ENCODE peak calls at places on chromosomes 13 and 19, in ten cellular contexts. One of them, this sample, is unnamed.
A peak's percentile ranks its signal among the peaks of the same experiment; 100 is the strongest.

GRCh38 chr13:49597043-49597669 is 11.8 kb upstream of the RCBTB1 start:
- DNase-seq in cardiac muscle cell: no peak
- DNase-seq in astrocyte: no peak
- DNase-seq in heart right ventricle: no peak
- DNase-seq in Panc1: no peak
- DNase-seq in prostate gland: no peak
- DNase-seq in hepatocyte: no peak
- DNase-seq in ovary: no peak
- DNase-seq in CD8-positive, alpha-beta T cell: no peak
- DNase-seq in IMR-90: no peak
- DNase-seq in this sample: no peak

GRCh38 chr19:11223208-11223607 is 16.2 kb upstream of the ANGPTL8 start:
- DNase-seq in cardiac muscle cell: no peak
- DNase-seq in astrocyte: no peak
- DNase-seq in heart right ventricle: no peak
- DNase-seq in Panc1: no peak
- DNase-seq in prostate gland: no peak
- DNase-seq in hepatocyte: no peak
- DNase-seq in ovary: no peak
- DNase-seq in CD8-positive, alpha-beta T cell: no peak
- DNase-seq in IMR-90: no peak
- DNase-seq in this sample: no peak

GRCh38 chr13:44104969-44105368 is 225.3 kb downstream of the LACC1 start:
- DNase-seq in cardiac muscle cell: peak; percentile 93
- DNase-seq in astrocyte: no peak
- DNase-seq in heart right ventricle: no peak
- DNase-seq in Panc1: no peak
- DNase-seq in prostate gland: no peak
- DNase-seq in hepatocyte: peak; percentile 42
- DNase-seq in ovary: no peak
- DNase-seq in CD8-positive, alpha-beta T cell: no peak
- DNase-seq in IMR-90: no peak
- DNase-seq in this sample: no peak

GRCh38 chr19:16180611-16181010 is 4.6 kb upstream of the FAM32A start:
- DNase-seq in cardiac muscle cell: no peak
- DNase-seq in astrocyte: peak; percentile 80
- DNase-seq in heart right ventricle: no peak
- DNase-seq in Panc1: no peak
- DNase-seq in prostate gland: no peak
- DNase-seq in hepatocyte: peak; percentile 58
- DNase-seq in ovary: no peak
- DNase-seq in CD8-positive, alpha-beta T cell: no peak
- DNase-seq in IMR-90: peak; percentile 86
- DNase-seq in this sample: peak; percentile 58

GRCh38 chr13:86591862-86592261 is 792.6 kb upstream of the SLITRK6 start:
- DNase-seq in cardiac muscle cell: no peak
- DNase-seq in astrocyte: no peak
- DNase-seq in heart right ventricle: no peak
- DNase-seq in Panc1: no peak
- DNase-seq in prostate gland: no peak
- DNase-seq in hepatocyte: no peak
- DNase-seq in ovary: no peak
- DNase-seq in CD8-positive, alpha-beta T cell: no peak
- DNase-seq in IMR-90: peak; percentile 17
- DNase-seq in this sample: no peak

GRCh38 chr19:51024924-51025323 is 1.5 kb downstream of the KLK11 start:
- DNase-seq in cardiac muscle cell: no peak
- DNase-seq in astrocyte: no peak
- DNase-seq in heart right ventricle: no peak
- DNase-seq in Panc1: no peak
- DNase-seq in prostate gland: no peak
- DNase-seq in hepatocyte: no peak
- DNase-seq in ovary: no peak
- DNase-seq in CD8-positive, alpha-beta T cell: no peak
- DNase-seq in IMR-90: no peak
- DNase-seq in this sample: no peak

GRCh38 chr13:30241537-30241936 is 65.8 kb downstream of the KATNAL1 start:
- DNase-seq in cardiac muscle cell: no peak
- DNase-seq in astrocyte: no peak
- DNase-seq in heart right ventricle: no peak
- DNase-seq in Panc1: no peak
- DNase-seq in prostate gland: no peak
- DNase-seq in hepatocyte: no peak
- DNase-seq in ovary: no peak
- DNase-seq in CD8-positive, alpha-beta T cell: no peak
- DNase-seq in IMR-90: no peak
- DNase-seq in this sample: no peak

GRCh38 chr19:48284891-48285290 is 15.0 kb downstream of the ZNF114 start:
- DNase-seq in cardiac muscle cell: peak; percentile 56
- DNase-seq in astrocyte: peak; percentile 30
- DNase-seq in heart right ventricle: no peak
- DNase-seq in Panc1: no peak
- DNase-seq in prostate gland: no peak
- DNase-seq in hepatocyte: no peak
- DNase-seq in ovary: no peak
- DNase-seq in CD8-positive, alpha-beta T cell: no peak
- DNase-seq in IMR-90: peak; percentile 82
- DNase-seq in this sample: peak; percentile 66

GRCh38 chr13:29969286-29969685 is 118.9 kb upstream of the UBL3 start:
- DNase-seq in cardiac muscle cell: no peak
- DNase-seq in astrocyte: peak; percentile 99
- DNase-seq in heart right ventricle: no peak
- DNase-seq in Panc1: no peak
- DNase-seq in prostate gland: no peak
- DNase-seq in hepatocyte: no peak
- DNase-seq in ovary: no peak
- DNase-seq in CD8-positive, alpha-beta T cell: no peak
- DNase-seq in IMR-90: peak; percentile 92
- DNase-seq in this sample: no peak

GRCh38 chr13:111213964-111214726 is 99.0 kb downstream of the ARHGEF7 start:
- DNase-seq in cardiac muscle cell: peak; percentile 28
- DNase-seq in astrocyte: no peak
- DNase-seq in heart right ventricle: no peak
- DNase-seq in Panc1: no peak
- DNase-seq in prostate gland: no peak
- DNase-seq in hepatocyte: no peak
- DNase-seq in ovary: no peak
- DNase-seq in CD8-positive, alpha-beta T cell: no peak
- DNase-seq in IMR-90: no peak
- DNase-seq in this sample: no peak

GRCh38 chr13:111215081-111216047 is 100.3 kb downstream of the ARHGEF7 start:
- DNase-seq in cardiac muscle cell: no peak
- DNase-seq in astrocyte: no peak
- DNase-seq in heart right ventricle: no peak
- DNase-seq in Panc1: no peak
- DNase-seq in prostate gland: no peak
- DNase-seq in hepatocyte: no peak
- DNase-seq in ovary: no peak
- DNase-seq in CD8-positive, alpha-beta T cell: no peak
- DNase-seq in IMR-90: no peak
- DNase-seq in this sample: no peak

GRCh38 chr13:111219306-111219705 is 101.1 kb upstream of the TEX29 start:
- DNase-seq in cardiac muscle cell: no peak
- DNase-seq in astrocyte: peak; percentile 87
- DNase-seq in heart right ventricle: no peak
- DNase-seq in Panc1: no peak
- DNase-seq in prostate gland: no peak
- DNase-seq in hepatocyte: no peak
- DNase-seq in ovary: no peak
- DNase-seq in CD8-positive, alpha-beta T cell: no peak
- DNase-seq in IMR-90: peak; percentile 88
- DNase-seq in this sample: peak; percentile 83

GRCh38 chr13:111217661-111218060 is 102.6 kb downstream of the ARHGEF7 start:
- DNase-seq in cardiac muscle cell: no peak
- DNase-seq in astrocyte: no peak
- DNase-seq in heart right ventricle: no peak
- DNase-seq in Panc1: no peak
- DNase-seq in prostate gland: no peak
- DNase-seq in hepatocyte: no peak
- DNase-seq in ovary: peak; percentile 78
- DNase-seq in CD8-positive, alpha-beta T cell: no peak
- DNase-seq in IMR-90: no peak
- DNase-seq in this sample: no peak

DNA sequence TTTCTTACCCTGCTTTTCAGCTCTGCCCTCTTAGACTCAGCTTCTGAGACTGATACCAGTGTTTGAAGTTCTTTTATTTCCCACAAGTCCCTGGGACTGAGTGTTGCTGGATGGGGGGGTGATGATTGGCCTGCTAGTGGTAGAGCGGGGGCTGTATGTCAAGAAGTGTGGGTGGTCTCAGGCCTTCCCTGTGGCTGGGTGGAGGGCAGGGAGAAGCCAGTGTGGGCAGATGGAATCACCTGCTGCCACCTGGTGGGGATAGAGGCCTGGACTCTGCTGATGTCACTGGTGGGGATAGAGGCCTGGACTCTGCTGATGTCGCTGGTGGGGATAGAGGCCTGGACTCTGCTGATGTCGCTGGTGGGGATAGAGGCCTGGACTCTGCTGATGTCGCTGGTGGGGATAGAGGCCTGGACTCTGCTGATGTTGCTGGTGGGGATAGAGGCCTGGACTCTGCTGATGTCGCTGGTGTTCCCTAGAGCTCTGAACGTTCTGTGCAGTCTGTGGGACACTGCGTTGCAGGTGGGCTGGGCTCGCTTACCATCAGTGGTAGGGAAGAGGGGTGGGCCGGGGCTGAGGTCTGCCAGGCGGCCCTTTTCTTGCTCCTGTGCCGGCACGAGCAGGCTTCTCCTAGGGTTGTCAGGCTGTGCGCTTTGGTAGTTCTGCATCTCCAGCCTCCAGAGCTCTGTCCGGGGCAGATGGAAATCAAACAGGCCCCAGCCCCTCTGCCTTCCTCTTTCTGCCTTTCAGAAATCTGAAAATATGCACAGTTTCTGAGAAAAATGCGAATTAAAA is 101.3 kb downstream of the ARHGEF7 start:
- DNase-seq in cardiac muscle cell: peak; percentile 72
- DNase-seq in astrocyte: no peak
- DNase-seq in heart right ventricle: no peak
- DNase-seq in Panc1: no peak
- DNase-seq in prostate gland: no peak
- DNase-seq in hepatocyte: peak; percentile 60
- DNase-seq in ovary: peak; percentile 65
- DNase-seq in CD8-positive, alpha-beta T cell: peak; percentile 23
- DNase-seq in IMR-90: peak; percentile 27
- DNase-seq in this sample: no peak
- TF ChIP-seq CTCF in cardiac muscle cell: peak; percentile 48
- TF ChIP-seq CTCF in astrocyte: peak; percentile 31
- TF ChIP-seq CTCF in heart right ventricle: peak; percentile 62
- TF ChIP-seq CTCF in Panc1: peak; percentile 37
- TF ChIP-seq CTCF in prostate gland: peak; percentile 45
- TF ChIP-seq CTCF in hepatocyte: peak; percentile 55
- TF ChIP-seq CTCF in ovary: peak; percentile 6
- TF ChIP-seq CTCF in CD8-positive, alpha-beta T cell: peak; percentile 39
- TF ChIP-seq CTCF in IMR-90: peak; percentile 47
- TF ChIP-seq CTCF in this sample: peak; percentile 71

GRCh38 chr13:74681891-74682290 is 547.7 kb upstream of the KLF12 start:
- DNase-seq in cardiac muscle cell: no peak
- DNase-seq in astrocyte: no peak
- DNase-seq in heart right ventricle: no peak
- DNase-seq in Panc1: no peak
- DNase-seq in prostate gland: no peak
- DNase-seq in hepatocyte: no peak
- DNase-seq in ovary: no peak
- DNase-seq in CD8-positive, alpha-beta T cell: no peak
- DNase-seq in IMR-90: no peak
- DNase-seq in this sample: no peak
- H3K27me3 ChIP-seq in cardiac muscle cell: no peaks in the 10 kb centered on the region
- H3K27me3 ChIP-seq in astrocyte: no peaks in the 10 kb centered on the region
- H3K27me3 ChIP-seq in heart right ventricle: no peaks in the 10 kb centered on the region
- H3K27me3 ChIP-seq in Panc1: no peaks in the 10 kb centered on the region
- H3K27me3 ChIP-seq in prostate gland: no peaks in the 10 kb centered on the region
- H3K27me3 ChIP-seq in hepatocyte: no peaks in the 10 kb centered on the region
- H3K27me3 ChIP-seq in ovary: no peaks in the 10 kb centered on the region
- H3K27me3 ChIP-seq in CD8-positive, alpha-beta T cell: no peaks in the 10 kb centered on the region
- H3K27me3 ChIP-seq in IMR-90: no peaks in the 10 kb centered on the region
- H3K27me3 ChIP-seq in this sample: no peaks in the 10 kb centered on the region

DNA sequence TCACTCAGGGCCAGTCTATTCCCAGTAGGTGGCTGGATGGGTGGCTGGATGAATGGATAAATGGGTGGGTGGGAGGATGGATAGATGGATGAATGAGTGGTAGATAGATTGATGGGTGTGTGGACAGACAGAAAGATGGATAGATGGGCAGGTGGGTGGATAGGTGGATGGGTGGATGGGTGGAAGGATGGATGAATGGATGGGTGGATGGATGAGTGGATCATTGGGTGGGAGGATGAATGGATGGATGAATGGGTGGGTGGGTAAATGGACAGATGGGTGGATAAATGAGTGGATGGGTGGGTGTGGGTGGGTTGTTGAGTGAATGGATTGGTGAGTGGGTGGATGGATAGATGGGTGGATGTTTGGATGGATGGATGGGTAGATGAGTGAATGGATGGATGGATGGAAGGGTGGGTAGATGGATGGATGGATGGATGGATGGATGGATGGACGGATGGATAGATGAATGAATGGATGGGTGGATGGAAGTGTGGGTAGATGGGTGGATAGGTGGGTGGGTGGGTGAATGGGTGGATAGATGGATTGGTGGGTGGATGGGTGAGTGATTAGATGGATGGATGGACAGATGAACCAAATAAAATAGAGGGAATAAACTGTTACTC is 27.1 kb upstream of the CCNE1 start:
- DNase-seq in cardiac muscle cell: no peak
- DNase-seq in astrocyte: no peak
- DNase-seq in heart right ventricle: no peak
- DNase-seq in Panc1: no peak
- DNase-seq in prostate gland: no peak
- DNase-seq in hepatocyte: no peak
- DNase-seq in ovary: no peak
- DNase-seq in CD8-positive, alpha-beta T cell: no peak
- DNase-seq in IMR-90: no peak
- DNase-seq in this sample: no peak
- H3K27ac ChIP-seq in cardiac muscle cell: no peak overlapping the region
- H3K27ac ChIP-seq in astrocyte: no peak overlapping the region
- H3K27ac ChIP-seq in heart right ventricle: no peak overlapping the region
- H3K27ac ChIP-seq in Panc1: no peak overlapping the region
- H3K27ac ChIP-seq in prostate gland: no peak overlapping the region
- H3K27ac ChIP-seq in hepatocyte: no peak overlapping the region
- H3K27ac ChIP-seq in ovary: no peak overlapping the region
- H3K27ac ChIP-seq in CD8-positive, alpha-beta T cell: no peak overlapping the region
- H3K27ac ChIP-seq in IMR-90: no peak overlapping the region
- H3K27ac ChIP-seq in this sample: no peak overlapping the region

DNA sequence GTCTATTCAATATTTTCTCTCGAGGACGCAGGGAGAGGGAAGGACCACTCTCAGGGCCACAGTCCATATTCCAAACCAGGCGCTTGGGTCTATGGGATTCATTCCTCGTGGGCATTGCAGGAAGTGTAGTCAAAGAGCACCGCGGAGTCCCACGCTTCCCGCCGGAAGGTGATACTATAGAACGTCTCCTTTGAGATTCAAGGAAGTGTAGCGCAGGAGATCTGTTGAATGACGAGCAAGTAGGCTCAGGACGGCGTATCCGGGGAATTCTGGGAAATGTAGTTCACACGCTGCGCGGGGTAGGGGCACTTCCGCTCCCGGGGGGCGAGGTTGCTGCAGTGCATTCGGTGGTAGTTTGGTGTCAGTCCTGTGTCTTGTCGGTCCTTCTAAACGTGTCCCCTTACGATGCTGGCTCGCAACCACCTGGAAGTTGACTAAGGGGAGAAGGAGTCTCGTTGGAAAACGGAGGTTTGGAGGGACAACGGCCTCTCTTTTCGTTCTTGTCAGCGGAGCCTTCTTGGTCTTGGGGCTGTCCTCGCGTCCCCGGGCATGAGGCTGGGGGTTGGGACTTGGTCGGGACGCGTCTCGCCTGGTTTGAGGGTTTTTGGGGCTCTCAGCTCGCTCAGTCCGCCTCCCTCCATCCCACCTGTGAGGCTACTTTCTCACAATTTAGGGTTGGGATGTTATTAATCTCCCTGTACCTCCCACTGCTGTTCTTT is at the start of gene ZNF284:
- DNase-seq in cardiac muscle cell: peak; percentile 87
- DNase-seq in astrocyte: peak; percentile 88
- DNase-seq in heart right ventricle: peak; percentile 80
- DNase-seq in Panc1: no peak
- DNase-seq in prostate gland: peak; percentile 92
- DNase-seq in hepatocyte: peak; percentile 93
- DNase-seq in ovary: peak; percentile 84
- DNase-seq in CD8-positive, alpha-beta T cell: peak; percentile 73
- DNase-seq in IMR-90: peak; percentile 93
- DNase-seq in this sample: peak; percentile 87
- TF ChIP-seq CTCF in cardiac muscle cell: no peak
- TF ChIP-seq CTCF in astrocyte: no peak
- TF ChIP-seq CTCF in heart right ventricle: no peak
- TF ChIP-seq CTCF in Panc1: no peak
- TF ChIP-seq CTCF in prostate gland: no peak
- TF ChIP-seq CTCF in hepatocyte: no peak
- TF ChIP-seq CTCF in ovary: no peak
- TF ChIP-seq CTCF in CD8-positive, alpha-beta T cell: no peak
- TF ChIP-seq CTCF in IMR-90: no peak
- TF ChIP-seq CTCF in this sample: no peak

This sample was measured in brain microvascular endothelial cell.